ENCODE peak calls at places on chromosomes 16 and 17, in ten cellular contexts. J is astrocyte of the cerebellum; Q is HFF-Myc; Z is tibial nerve; R is foreskin fibroblast; A is left ventricle myocardium inferior; X is OCI-LY7; S is uterus; H is Calu3; E is CD8-positive, alpha-beta T cell. M is an unnamed sample.

GRCh38 chr17:12911241-12911640 is 106.6 kb downstream of the ELAC2 start:
- DNase-seq in Z (no peak), A (no peak), J (no peak), E (no peak), X (no peak), R (no peak), H (no peak), Q (no peak), S (no peak), M (no peak)

GRCh38 chr16:48526058-48526957 is 83.7 kb downstream of the N4BP1 start:
- DNase-seq in A (no peak), S (no peak), Q (no peak), E (no peak), X (peak), Z (no peak), R (no peak), H (peak), J (no peak), M (no peak)

GRCh38 chr17:28738680-28739384 is 5.0 kb upstream of the TRAF4 start:
- DNase-seq in Z (no peak), R (no peak), S (no peak), J (no peak), Q (no peak), A (no peak), H (no peak), X (peak), E (no peak), M (no peak)

GRCh38 chr16:57113042-57113453 is 20.7 kb downstream of the CPNE2 start:
- DNase-seq in R (peak), H (no peak), E (no peak), S (no peak), Q (no peak), X (no peak), J (peak), Z (no peak), A (no peak), M (no peak)

GRCh38 chr16:87044031-87044380 is 273.2 kb downstream of the C16orf95 start:
- DNase-seq in X (no peak), H (peak), R (no peak), Z (no peak), E (no peak), A (no peak), S (no peak), J (no peak), Q (no peak), M (no peak)

GRCh38 chr17:4412933-4413831 is 20.6 kb upstream of the SPNS3 start:
- DNase-seq in R (peak), E (peak), H (peak), Z (peak), Q (peak), J (peak), A (peak), X (peak), S (peak), M (peak)

GRCh38 chr17:81844327-81844851 is 9.5 kb upstream of the PPP1R27 start:
- DNase-seq in A (no peak), J (no peak), X (no peak), Z (no peak), S (no peak), Q (no peak), R (no peak), E (no peak), H (no peak), M (no peak)

GRCh38 chr16:69396187-69397061 is 10.6 kb upstream of the TERF2 start:
- DNase-seq in J (peak), E (peak), A (no peak), Z (peak), X (peak), H (peak), R (peak), S (peak), Q (peak), M (peak)

GRCh38 chr17:173064-173911 is 8.2 kb downstream of the DOC2B start:
- DNase-seq in A (no peak), J (no peak), S (no peak), Q (no peak), Z (no peak), E (no peak), H (no peak), X (no peak), R (no peak), M (no peak)

GRCh38 chr16:3012828-3013420 is at the start of gene CLDN9:
- DNase-seq in R (no peak), H (peak), X (no peak), E (no peak), Z (no peak), Q (no peak), A (no peak), J (no peak), S (no peak), M (no peak)

GRCh38 chr16:64309398-64310110 is 812.3 kb downstream of the CDH11 start:
- DNase-seq in R (no peak), E (no peak), A (no peak), Q (no peak), J (no peak), Z (no peak), H (no peak), S (no peak), X (no peak), M (no peak)

GRCh38 chr16:84820771-84821170 is 986 bp downstream of the CRISPLD2 start:
- DNase-seq in J (no peak), E (no peak), X (no peak), A (no peak), H (no peak), R (no peak), Q (no peak), S (no peak), Z (no peak), M (no peak)

GRCh38 chr17:50139950-50140885 is 10.3 kb upstream of the SAMD14 start:
- DNase-seq in H (peak), X (peak), A (peak), E (peak), Z (no peak), S (peak), Q (no peak), R (peak), J (no peak), M (peak)

GRCh38 chr16:20910781-20911321 is 10.3 kb downstream of the LYRM1 start:
- DNase-seq in Z (no peak), E (no peak), J (peak), S (no peak), A (no peak), X (no peak), R (peak), Q (no peak), H (no peak), M (no peak)

GRCh38 chr17:80119839-80120238 is 18.5 kb downstream of the GAA start:
- DNase-seq in Z (no peak), R (no peak), E (no peak), X (no peak), A (no peak), S (no peak), J (no peak), H (no peak), Q (no peak), M (no peak)

GRCh38 chr16:70746040-70746707 is 54.8 kb downstream of the VAC14 start:
- DNase-seq in A (peak), R (peak), H (peak), X (no peak), S (peak), J (no peak), Q (peak), E (no peak), Z (no peak), M (no peak)

GRCh38 chr16:62870554-62870953 is 834.3 kb upstream of the CDH8 start:
- DNase-seq in S (no peak), J (no peak), A (no peak), Z (no peak), R (no peak), H (no peak), E (no peak), Q (no peak), X (no peak), M (no peak)

GRCh38 chr17:40820228-40820838 is 2.1 kb downstream of the KRT10 start:
- DNase-seq in A (no peak), S (no peak), H (no peak), J (no peak), X (no peak), E (no peak), R (no peak), Q (no peak), Z (no peak), M (no peak)

GRCh38 chr17:8735336-8735939 is 9.2 kb downstream of the CCDC42 start:
- DNase-seq in S (no peak), R (no peak), X (no peak), J (no peak), Z (no peak), Q (no peak), E (no peak), H (no peak), A (no peak), M (no peak)

GRCh38 chr16:21614896-21615295 is 15.5 kb downstream of the METTL9 start:
- DNase-seq in Q (no peak), E (no peak), H (no peak), R (no peak), J (no peak), X (no peak), A (no peak), S (no peak), Z (no peak), M (no peak)

GRCh38 chr17:79406316-79406715 is 204.5 kb downstream of the RBFOX3 start:
- DNase-seq in J (no peak), R (no peak), E (no peak), Q (no peak), X (no peak), Z (no peak), S (no peak), A (no peak), H (no peak), M (no peak)

GRCh38 chr17:49180303-49180702 is 30.1 kb downstream of the GNGT2 start:
- DNase-seq in Q (peak), E (peak), X (peak), Z (peak), R (peak), J (peak), A (peak), S (peak), H (peak), M (peak)

DNA sequence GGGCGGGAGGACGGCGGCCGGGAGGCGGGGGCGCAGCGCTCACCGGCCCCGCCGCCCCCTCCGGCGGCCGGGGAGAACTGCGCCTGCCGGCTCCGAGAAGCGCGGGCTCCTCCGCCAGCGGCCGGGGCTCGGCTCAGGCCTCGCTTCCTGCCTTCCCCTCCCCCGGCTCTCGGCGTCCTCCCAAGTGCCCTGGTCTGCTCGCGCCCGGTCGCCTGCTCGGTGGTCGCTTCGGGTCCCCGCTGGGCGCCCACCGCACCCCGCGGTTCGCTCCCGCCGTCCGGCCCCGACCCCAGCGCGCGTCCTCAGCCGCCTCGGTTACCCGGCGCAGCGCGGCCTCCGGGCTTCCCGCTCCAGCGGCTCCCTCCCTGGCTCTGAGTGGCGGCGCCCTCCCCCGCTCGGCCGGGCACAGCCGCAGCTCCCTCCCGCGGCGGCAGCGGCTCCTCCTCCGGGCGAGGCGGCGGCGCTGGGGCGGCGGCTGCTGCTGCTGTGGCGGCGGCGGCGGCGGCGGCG is 294 bp downstream of the UBTF start:
- DNase-seq in E (peak), S (peak), X (peak), Z (peak), J (peak), H (peak), R (peak), Q (no peak), A (peak), M (peak)
- TF ChIP-seq CTCF in E (peak), S (peak), X (no peak), Z (peak), J (peak), H (peak), R (no peak), Q (no peak), A (peak), M (peak)

GRCh38 chr17:7355053-7355452 is at the start of gene TMEM95:
- DNase-seq in H (no peak), E (no peak), A (peak), Q (no peak), J (no peak), Z (peak), X (no peak), R (peak), S (no peak), M (no peak)

GRCh38 chr17:7357381-7357780 is 2.4 kb downstream of the TMEM95 start:
- DNase-seq in Z (no peak), E (no peak), J (no peak), X (no peak), S (no peak), Q (no peak), A (no peak), R (no peak), H (no peak), M (no peak)

GRCh38 chr17:7356779-7357178 is 1.8 kb downstream of the TMEM95 start:
- DNase-seq in E (no peak), Z (no peak), J (no peak), H (no peak), X (no peak), S (no peak), Q (no peak), A (no peak), R (no peak), M (no peak)

GRCh38 chr17:7354262-7354781 is 634 bp upstream of the TMEM95 start:
- DNase-seq in Z (no peak), R (peak), X (no peak), A (no peak), Q (no peak), S (no peak), H (no peak), E (no peak), J (no peak), M (no peak)

DNA sequence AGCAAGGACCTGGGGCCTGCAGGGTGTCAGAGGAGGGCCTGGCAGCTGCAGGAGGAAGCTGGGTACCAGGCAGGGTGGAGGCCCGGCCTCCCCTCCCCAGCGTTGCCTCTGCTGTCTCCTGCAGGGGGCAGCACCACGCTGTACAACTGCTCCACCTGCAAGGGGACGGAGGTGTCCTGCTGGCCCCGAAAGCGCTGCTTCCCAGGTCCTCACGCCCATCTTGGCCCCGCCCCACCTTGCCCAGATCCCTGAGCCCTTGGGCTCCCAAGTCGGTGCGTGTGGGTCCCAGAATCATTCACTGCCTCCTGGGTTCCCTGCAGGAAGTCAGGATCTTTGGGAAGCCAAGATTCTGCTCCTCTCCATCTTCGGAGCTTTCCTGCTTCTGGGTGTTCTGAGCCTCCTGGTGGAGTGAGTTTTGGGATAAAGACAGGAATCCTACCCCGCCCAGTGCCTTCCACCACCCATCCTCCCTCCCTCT is 1.2 kb downstream of the TMEM95 start:
- DNase-seq in R (peak), Z (peak), J (no peak), E (peak), H (peak), S (peak), X (peak), A (peak), Q (no peak), M (peak)
- TF ChIP-seq CTCF in R (peak), Z (peak), J (peak), E (peak), H (peak), S (peak), X (peak), A (peak), Q (peak), M (peak)

GRCh38 chr17:75994802-75995350 is 5.8 kb upstream of the CDK3 start:
- DNase-seq in E (no peak), X (no peak), J (no peak), A (no peak), R (no peak), S (no peak), Q (no peak), Z (no peak), H (no peak), M (no peak)
- TF ChIP-seq CTCF in E (no peak), X (no peak), J (no peak), A (no peak), R (no peak), S (no peak), Q (no peak), Z (no peak), H (no peak), M (no peak)

GRCh38 chr16:67028555-67029248 is at the start of gene CBFB:
- DNase-seq in A (peak), E (peak), S (peak), X (peak), R (peak), Z (peak), Q (peak), H (peak), J (peak), M (peak)
- TF ChIP-seq CTCF in A (peak), E (no peak), S (peak), X (peak), R (peak), Z (peak), Q (no peak), H (peak), J (no peak), M (no peak)

GRCh38 chr16:81855552-81856153 is 76.6 kb downstream of the PLCG2 start:
- DNase-seq in E (no peak), Q (no peak), R (no peak), A (no peak), J (no peak), H (no peak), X (peak), S (no peak), Z (no peak), M (no peak)
- TF ChIP-seq CTCF in E (no peak), Q (no peak), R (no peak), A (no peak), J (no peak), H (no peak), X (peak), S (no peak), Z (no peak), M (no peak)

DNA sequence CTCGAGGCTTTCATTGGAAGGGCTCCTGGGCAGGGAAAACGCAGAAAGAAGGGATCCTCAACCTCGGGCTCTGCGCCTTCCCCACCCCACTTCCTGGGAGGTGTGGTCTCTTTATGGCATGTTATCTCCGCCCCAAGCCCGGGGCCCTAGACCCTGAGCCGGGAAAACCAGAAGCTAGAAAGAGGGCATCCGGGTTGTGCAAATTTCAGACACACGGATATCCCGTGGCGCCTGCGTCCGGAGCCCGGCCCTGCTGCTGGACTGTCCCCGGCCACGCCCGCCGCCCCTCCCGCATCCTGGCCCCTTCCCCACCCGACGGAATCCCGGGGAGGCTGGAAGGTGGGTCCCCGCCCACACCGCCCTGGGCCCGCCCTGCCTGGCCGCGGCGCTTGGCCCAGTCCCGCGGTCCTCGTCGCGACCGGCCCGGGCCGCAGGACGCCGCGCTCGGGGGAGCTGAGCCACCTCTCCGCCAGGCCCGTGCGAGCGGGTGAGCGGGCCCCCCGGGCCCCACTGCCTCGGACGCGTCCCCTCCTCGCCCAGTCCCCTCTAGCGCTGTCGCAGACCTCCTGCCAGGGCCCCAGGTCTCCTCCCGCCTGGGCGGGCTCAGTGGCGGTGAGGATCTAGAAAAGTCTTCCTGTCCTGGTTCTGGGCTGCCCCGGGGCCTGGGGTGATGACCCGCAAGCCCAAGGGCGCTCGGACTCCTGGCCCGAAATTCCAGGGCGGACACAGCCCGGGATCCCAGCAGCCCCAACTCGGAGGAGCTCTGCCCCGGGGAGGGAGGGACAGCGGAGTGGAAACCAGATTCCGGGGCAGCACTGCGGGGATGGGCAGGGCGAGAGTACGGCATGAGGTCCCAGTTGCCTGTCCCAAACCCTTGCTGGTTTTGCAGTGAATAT is at the start of gene SLC16A5:
- DNase-seq in Z (peak), S (peak), J (no peak), X (no peak), R (peak), A (peak), E (peak), H (peak), Q (peak), M (peak)
- TF ChIP-seq CTCF in Z (no peak), S (no peak), J (no peak), X (no peak), R (no peak), A (no peak), E (no peak), H (no peak), Q (no peak), M (no peak)

GRCh38 chr17:69729937-69730336 is 315.4 kb downstream of the MAP2K6 start:
- DNase-seq in X (no peak), A (no peak), E (no peak), Z (no peak), R (peak), S (no peak), Q (no peak), H (no peak), J (peak), M (no peak)
- TF ChIP-seq CTCF in X (no peak), A (no peak), E (no peak), Z (no peak), R (no peak), S (no peak), Q (no peak), H (no peak), J (no peak), M (no peak)

GRCh38 chr17:65554568-65555223 is 6.8 kb downstream of the AXIN2 start:
- DNase-seq in H (no peak), J (no peak), E (no peak), R (peak), Z (no peak), S (peak), X (no peak), Q (no peak), A (peak), M (no peak)
- TF ChIP-seq CTCF in H (no peak), J (peak), E (no peak), R (peak), Z (peak), S (peak), X (no peak), Q (peak), A (peak), M (no peak)

GRCh38 chr17:46782250-46782953 is 36.1 kb downstream of the WNT3 start:
- DNase-seq in J (no peak), S (no peak), Z (no peak), Q (no peak), E (no peak), H (peak), R (peak), X (peak), A (no peak), M (peak)
- TF ChIP-seq CTCF in J (peak), S (no peak), Z (no peak), Q (peak), E (peak), H (peak), R (peak), X (peak), A (peak), M (peak)